ENCODE peak calls at places on chromosomes 12 and 14, in four cellular contexts. O is breast epithelium, R is uterus, C is heart left ventricle. Q is an unnamed sample.

GRCh38 chr12:69107541-69107940 is 131.8 kb upstream of the CPSF6 start:
- DNase-seq in O (no peak), R (no peak), C (no peak), Q (no peak)

GRCh38 chr12:114682920-114683708 is 861 bp downstream of the TBX3 start:
- DNase-seq in O (no peak), R (no peak), C (peak; percentile 43), Q (no peak)

GRCh38 chr12:88393017-88393767 is 187.1 kb downstream of the KITLG start:
- DNase-seq in O (no peak), R (no peak), C (no peak), Q (no peak)

GRCh38 chr14:64707661-64708060 is 3.4 kb downstream of the PLEKHG3 start:
- DNase-seq in O (no peak), R (no peak), C (no peak), Q (no peak)

GRCh38 chr12:88958153-88958552 is 377.9 kb upstream of the KITLG start:
- DNase-seq in O (no peak), R (no peak), C (no peak), Q (no peak)

GRCh38 chr12:76810690-76811434 is 46.9 kb downstream of the ZDHHC17 start:
- DNase-seq in O (no peak), R (no peak), C (no peak), Q (no peak)

GRCh38 chr12:122411537-122411936 is 10.9 kb downstream of the CLIP1 start:
- DNase-seq in O (no peak), R (no peak), C (no peak), Q (no peak)

GRCh38 chr12:106712768-106713167 is 61.7 kb upstream of the RIC8B start:
- DNase-seq in O (no peak), R (no peak), C (no peak), Q (no peak)

GRCh38 chr14:90522585-90523191 is 125.9 kb downstream of the CALM1 start:
- DNase-seq in O (peak; percentile 81), R (peak; percentile 89), C (peak; percentile 78), Q (no peak)

GRCh38 chr14:57290753-57291152 is 22.0 kb downstream of the AP5M1 start:
- DNase-seq in O (no peak), R (no peak), C (no peak), Q (no peak)

GRCh38 chr12:26499979-26500640 is 304.7 kb downstream of the SSPN start:
- DNase-seq in O (no peak), R (no peak), C (no peak), Q (no peak)

GRCh38 chr12:130818381-130819247 is 20.4 kb downstream of the STX2 start:
- DNase-seq in O (peak; percentile 22), R (peak; percentile 55), C (peak; percentile 70), Q (peak; percentile 86)

GRCh38 chr12:46357438-46358324 is 14.9 kb downstream of the SLC38A2 start:
- DNase-seq in O (no peak), R (no peak), C (no peak), Q (no peak)

GRCh38 chr12:62601765-62602444 is 135.3 kb downstream of the MON2 start:
- DNase-seq in O (no peak), R (no peak), C (no peak), Q (no peak)

GRCh38 chr12:114809132-114809531 is 125.2 kb upstream of the TBX3 start:
- DNase-seq in O (no peak), R (no peak), C (no peak), Q (no peak)

GRCh38 chr14:96245710-96246534 is 10.1 kb upstream of the BDKRB1 start:
- DNase-seq in O (no peak), R (no peak), C (no peak), Q (no peak)

GRCh38 chr14:77825895-77826519 is 26.1 kb downstream of the ADCK1 start:
- DNase-seq in O (no peak), R (no peak), C (peak; percentile 37), Q (no peak)

GRCh38 chr12:112747501-112747900 is 44.0 kb upstream of the RPH3A start:
- DNase-seq in O (no peak), R (no peak), C (no peak), Q (no peak)

GRCh38 chr14:69543341-69544249 is 31.1 kb downstream of the CCDC177 start:
- DNase-seq in O (peak; percentile 81), R (peak; percentile 21), C (no peak), Q (peak; percentile 69)

GRCh38 chr14:92040431-92041040 is 677 bp upstream of the TRIP11 start:
- DNase-seq in O (no peak), R (no peak), C (no peak), Q (no peak)

GRCh38 chr12:49366652-49367380 is 446 bp upstream of the SPATS2 start:
- DNase-seq in O (peak; percentile 68), R (peak; percentile 95), C (peak; percentile 91), Q (peak; percentile 83)
- TF ChIP-seq POLR2A in O (no peak), R (peak; percentile 70), C (peak; percentile 11), Q (peak; percentile 69)

GRCh38 chr12:32445356-32445755 is 46.0 kb downstream of the FGD4 start:
- DNase-seq in O (no peak), R (no peak), C (no peak), Q (no peak)
- H3K36me3 ChIP-seq in O (no peaks in the 10 kb centered on the region), R (no peaks in the 10 kb centered on the region), C (no peaks in the 10 kb centered on the region), Q (no peaks in the 10 kb centered on the region)

GRCh38 chr12:99985631-99986030 is 895 bp upstream of the ANKS1B start:
- DNase-seq in O (no peak), R (no peak), C (no peak), Q (no peak)
- H3K4me3 ChIP-seq in O (peak overlapping the region; percentile 84), R (no peak overlapping the region), C (no peak overlapping the region), Q (no peak overlapping the region)

GRCh38 chr14:102686176-102686801 is 91.0 kb upstream of the TRAF3 start:
- DNase-seq in O (no peak), R (no peak), C (no peak), Q (no peak)

GRCh38 chr14:102678394-102678793 is 85.9 kb downstream of the RCOR1 start:
- DNase-seq in O (no peak), R (no peak), C (no peak), Q (no peak)

GRCh38 chr14:102688290-102688689 is 89.0 kb upstream of the TRAF3 start:
- DNase-seq in O (no peak), R (no peak), C (no peak), Q (no peak)

GRCh38 chr14:102683399-102684275 is 91.2 kb downstream of the RCOR1 start:
- DNase-seq in O (no peak), R (no peak), C (no peak), Q (peak; percentile 79)

GRCh38 chr14:102684276-102684663 is 91.8 kb downstream of the RCOR1 start:
- DNase-seq in O (no peak), R (no peak), C (no peak), Q (no peak)
- TF ChIP-seq POLR2A in O (no peak), R (no peak), C (no peak), Q (no peak)

GRCh38 chr12:91511795-91512420 is 329.3 kb upstream of the DCN start:
- DNase-seq in O (no peak), R (no peak), C (no peak), Q (no peak)
- H3K36me3 ChIP-seq in O (no peaks in the 10 kb centered on the region), R (no peaks in the 10 kb centered on the region), C (no peaks in the 10 kb centered on the region), Q (no peaks in the 10 kb centered on the region)

GRCh38 chr12:53996188-53996885 is 3.6 kb upstream of the HOXC9 start:
- DNase-seq in O (no peak), R (no peak), C (no peak), Q (no peak)

GRCh38 chr12:53997324-53998173 is 2.4 kb upstream of the HOXC9 start:
- DNase-seq in O (no peak), R (no peak), C (no peak), Q (no peak)

GRCh38 chr12:53998174-53998899 is 1.6 kb upstream of the HOXC9 start:
- DNase-seq in O (no peak), R (no peak), C (no peak), Q (no peak)

GRCh38 chr12:53995311-53996187 is 4.4 kb upstream of the HOXC9 start:
- DNase-seq in O (no peak), R (peak; percentile 75), C (no peak), Q (peak; percentile 62)

DNA sequence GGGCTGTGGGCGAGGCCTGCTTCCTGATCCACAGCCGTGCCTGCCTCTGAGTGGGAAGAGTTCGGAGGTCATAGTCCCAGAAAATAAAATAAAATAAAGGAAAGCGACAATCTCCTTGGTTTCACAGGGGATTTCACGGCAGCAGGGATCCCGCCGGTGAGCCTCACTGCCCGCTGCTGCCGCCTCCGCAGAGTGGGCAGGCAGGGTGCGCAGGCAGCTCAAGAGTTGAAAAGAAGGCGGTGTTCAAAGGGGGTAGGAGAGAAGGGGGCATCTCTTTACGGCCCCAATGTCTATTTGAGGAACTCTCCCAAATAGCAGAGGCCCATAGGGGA is 3.1 kb upstream of the HOXC9 start:
- DNase-seq in O (no peak), R (no peak), C (no peak), Q (no peak)
- H3K4me3 ChIP-seq in O (peak overlapping the region; percentile 71), R (no peak overlapping the region), C (no peak overlapping the region), Q (peak overlapping the region; percentile 56)

GRCh38 chr12:56359851-56360767 is at the start of gene STAT2:
- DNase-seq in O (peak; percentile 100), R (peak; percentile 99), C (peak; percentile 99), Q (peak; percentile 100)
- TF ChIP-seq POLR2A in O (peak; percentile 78), R (peak; percentile 64), C (peak; percentile 17), Q (peak; percentile 71)